ENCODE peak calls at places on chromosomes 12 and 14, in nine cellular contexts. O is uterus, Z is IMR-90, M is heart left ventricle, S is GM12878, R is spleen, Y is ovary, T is HCT116, F is endothelial cell of umbilical vein. Q is an unnamed sample.

GRCh38 chr14:100317897-100318808 is 5.0 kb upstream of the SLC25A47 start:
- DNase-seq in O (peak; percentile 62), Z (peak; percentile 26), M (peak; percentile 91), S (no peak), R (peak; percentile 95), Y (peak; percentile 87), T (peak; percentile 35), F (peak; percentile 70), Q (no peak)

GRCh38 chr12:122250047-122250446 is 16.2 kb downstream of the VPS33A start:
- DNase-seq in O (no peak), Z (no peak), M (no peak), S (no peak), R (no peak), Y (no peak), T (no peak), F (no peak), Q (no peak)

GRCh38 chr14:85531141-85531593 is 1.2 kb downstream of the FLRT2 start:
- DNase-seq in O (peak; percentile 32), Z (peak; percentile 58), M (peak; percentile 63), S (no peak), R (peak; percentile 75), Y (peak; percentile 81), T (no peak), F (peak; percentile 88), Q (no peak)

GRCh38 chr14:34000396-34000795 is 49.5 kb upstream of the EGLN3 start:
- DNase-seq in O (peak; percentile 22), Z (no peak), M (no peak), S (no peak), R (no peak), Y (no peak), T (no peak), F (no peak), Q (no peak)

GRCh38 chr12:43550831-43551270 is 1.2 kb downstream of the ADAMTS20 start:
- DNase-seq in O (no peak), Z (no peak), M (no peak), S (no peak), R (no peak), Y (no peak), T (no peak), F (no peak), Q (no peak)

GRCh38 chr12:113465808-113466769 is 5.6 kb downstream of the LHX5 start:
- DNase-seq in O (no peak), Z (no peak), M (no peak), S (no peak), R (no peak), Y (no peak), T (no peak), F (no peak), Q (no peak)

GRCh38 chr12:89288959-89289358 is 63.3 kb downstream of the DUSP6 start:
- DNase-seq in O (no peak), Z (no peak), M (no peak), S (no peak), R (no peak), Y (no peak), T (no peak), F (no peak), Q (no peak)

GRCh38 chr12:65500121-65500846 is 221.8 kb downstream of the MSRB3 start:
- DNase-seq in O (no peak), Z (peak; percentile 71), M (no peak), S (no peak), R (no peak), Y (no peak), T (peak; percentile 93), F (peak; percentile 42), Q (no peak)

GRCh38 chr12:57175428-57176138 is 28.2 kb upstream of the LRP1-AS start:
- DNase-seq in O (peak; percentile 92), Z (peak; percentile 71), M (peak; percentile 90), S (no peak), R (no peak), Y (peak; percentile 92), T (peak; percentile 73), F (peak; percentile 24), Q (no peak)

GRCh38 chr12:57173089-57173488 is 25.7 kb upstream of the LRP1-AS start:
- DNase-seq in O (no peak), Z (no peak), M (no peak), S (no peak), R (no peak), Y (peak; percentile 55), T (no peak), F (peak; percentile 18), Q (no peak)

GRCh38 chr12:57176139-57176477 is 28.7 kb upstream of the LRP1-AS start:
- DNase-seq in O (no peak), Z (no peak), M (no peak), S (no peak), R (no peak), Y (no peak), T (no peak), F (no peak), Q (no peak)

GRCh38 chr12:57171668-57172067 is 24.2 kb upstream of the LRP1-AS start:
- DNase-seq in O (peak; percentile 71), Z (peak; percentile 84), M (no peak), S (no peak), R (no peak), Y (peak; percentile 80), T (no peak), F (no peak), Q (no peak)

GRCh38 chr12:57173683-57174082 is 26.3 kb upstream of the LRP1-AS start:
- DNase-seq in O (no peak), Z (no peak), M (no peak), S (no peak), R (no peak), Y (no peak), T (no peak), F (no peak), Q (no peak)
- H3K4me1 ChIP-seq in O (no peaks in the 10 kb centered on the region), Z (peaks cover 8% of the 10 kb centered on the region), M (no peaks in the 10 kb centered on the region), S (no peaks in the 10 kb centered on the region), R (no peaks in the 10 kb centered on the region), Y (peaks cover 9% of the 10 kb centered on the region), T (peaks cover 28% of the 10 kb centered on the region), F (no peaks in the 10 kb centered on the region), Q (peaks cover 38% of the 10 kb centered on the region)

DNA sequence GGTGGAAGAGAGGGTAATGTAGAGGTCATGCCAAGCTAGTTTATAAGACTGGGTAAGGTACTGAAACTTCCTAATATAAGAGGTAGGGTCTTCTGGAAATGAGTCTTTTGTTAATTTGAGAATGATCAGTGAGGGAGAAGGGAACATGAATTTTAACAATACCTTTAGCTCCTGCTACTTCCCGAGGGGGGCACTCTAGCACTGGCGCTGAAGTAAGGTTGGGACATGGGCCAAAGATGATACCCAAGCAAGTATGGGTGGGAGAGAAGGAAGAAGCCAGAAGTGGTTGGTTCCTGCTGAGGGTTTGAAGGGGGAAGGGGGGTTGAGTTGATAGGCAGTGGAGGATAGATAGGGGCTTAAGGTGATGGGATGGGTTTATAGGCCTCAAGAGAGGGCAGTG is 32.3 kb upstream of the RNASE1 start:
- DNase-seq in O (no peak), Z (no peak), M (no peak), S (no peak), R (no peak), Y (no peak), T (no peak), F (no peak), Q (no peak)
- TF ChIP-seq POLR2A in O (no peak), Z (no peak), M (no peak), S (no peak), R (no peak), Y (no peak), T (no peak), F (no peak), Q (no peak)

GRCh38 chr14:55099741-55100140 is 29.3 kb upstream of the LGALS3 start:
- DNase-seq in O (peak; percentile 27), Z (peak; percentile 55), M (no peak), S (no peak), R (no peak), Y (no peak), T (no peak), F (no peak), Q (no peak)

GRCh38 chr14:55102141-55102547 is 26.9 kb upstream of the LGALS3 start:
- DNase-seq in O (peak; percentile 85), Z (peak; percentile 96), M (peak; percentile 77), S (peak; percentile 99), R (peak; percentile 85), Y (peak; percentile 79), T (no peak), F (peak; percentile 98), Q (peak; percentile 48)

GRCh38 chr14:55103005-55103640 is 25.9 kb upstream of the LGALS3 start:
- DNase-seq in O (peak; percentile 94), Z (peak; percentile 95), M (peak; percentile 76), S (peak; percentile 95), R (peak; percentile 83), Y (peak; percentile 85), T (peak; percentile 97), F (peak; percentile 86), Q (peak; percentile 37)

GRCh38 chr14:55104051-55104954 is 24.7 kb upstream of the LGALS3 start:
- DNase-seq in O (no peak), Z (no peak), M (no peak), S (no peak), R (peak; percentile 40), Y (no peak), T (no peak), F (no peak), Q (no peak)

DNA sequence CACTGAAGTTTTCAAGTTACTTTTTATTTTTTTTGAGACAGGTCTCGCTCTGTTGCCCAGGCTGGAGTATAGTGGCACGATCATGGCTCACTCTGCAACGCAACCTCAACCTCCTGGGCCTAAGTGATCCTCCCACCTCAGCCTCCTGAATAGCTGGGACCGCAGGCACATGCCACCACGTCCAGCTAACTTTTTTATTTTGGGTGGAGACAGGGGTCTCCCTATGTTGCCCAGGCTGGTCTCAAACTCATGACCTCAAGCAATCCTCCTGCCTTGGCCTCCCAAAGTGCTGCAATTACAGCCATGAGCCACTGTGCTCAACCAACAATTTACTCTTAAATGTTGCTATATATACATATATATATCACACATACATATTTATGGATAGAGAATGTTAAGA is 27.4 kb upstream of the LGALS3 start:
- DNase-seq in O (no peak), Z (no peak), M (no peak), S (no peak), R (peak; percentile 51), Y (no peak), T (no peak), F (no peak), Q (no peak)
- H3K4me1 ChIP-seq in O (peaks cover 19% of the 10 kb centered on the region), Z (peaks cover 17% of the 10 kb centered on the region), M (peaks cover 27% of the 10 kb centered on the region), S (peaks cover 63% of the 10 kb centered on the region), R (peaks cover 50% of the 10 kb centered on the region), Y (peaks cover 30% of the 10 kb centered on the region), T (peaks cover 60% of the 10 kb centered on the region), F (peaks cover 26% of the 10 kb centered on the region), Q (peaks cover 70% of the 10 kb centered on the region)

GRCh38 chr12:46464863-46465262 is 92.3 kb upstream of the SLC38A2 start:
- DNase-seq in O (no peak), Z (no peak), M (no peak), S (no peak), R (no peak), Y (no peak), T (no peak), F (no peak), Q (no peak)

GRCh38 chr12:46462641-46463355 is 90.2 kb upstream of the SLC38A2 start:
- DNase-seq in O (no peak), Z (no peak), M (no peak), S (no peak), R (no peak), Y (no peak), T (no peak), F (no peak), Q (no peak)

GRCh38 chr12:46461907-46462605 is 89.5 kb upstream of the SLC38A2 start:
- DNase-seq in O (no peak), Z (no peak), M (no peak), S (no peak), R (no peak), Y (no peak), T (no peak), F (no peak), Q (no peak)

GRCh38 chr12:46468159-46468558 is 95.6 kb upstream of the SLC38A2 start:
- DNase-seq in O (no peak), Z (no peak), M (no peak), S (no peak), R (no peak), Y (no peak), T (peak; percentile 83), F (no peak), Q (no peak)

DNA sequence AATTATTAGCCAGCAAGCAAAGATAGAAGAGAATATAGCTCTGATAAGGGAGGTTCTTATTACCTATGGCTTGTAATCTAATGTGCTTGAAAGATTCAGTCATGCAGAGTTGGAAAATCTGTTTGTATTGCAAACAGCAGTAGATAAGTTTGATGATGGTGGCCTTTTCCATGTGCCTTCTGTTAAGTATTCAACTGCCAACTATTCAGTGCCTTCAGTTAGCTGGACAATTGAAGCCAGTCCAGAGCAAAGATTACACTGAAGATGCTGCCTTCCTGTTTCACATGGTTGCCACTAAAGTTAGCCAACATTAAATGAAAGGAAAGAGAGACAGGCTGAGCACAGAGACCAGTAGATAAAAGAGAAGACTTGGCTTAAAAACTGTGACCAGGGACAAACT is 92.7 kb upstream of the SLC38A2 start:
- DNase-seq in O (no peak), Z (no peak), M (no peak), S (no peak), R (no peak), Y (no peak), T (no peak), F (no peak), Q (no peak)
- TF ChIP-seq POLR2A in O (no peak), Z (no peak), M (no peak), S (no peak), R (no peak), Y (no peak), T (no peak), F (no peak), Q (no peak)

Q was measured in esophagus squamous epithelium.